ENCODE peak calls at places on chromosomes 6 and 20, in eight cellular contexts. V, Z, O, X, J, C, P and L are unnamed samples.
A peak's percentile ranks its signal among the peaks of the same experiment; 100 is the strongest.

GRCh38 chr6:34239240-34239825 is 2.7 kb downstream of the HMGA1 start:
- DNase-seq in V (no peak), Z (no peak), O (no peak), X (peak; percentile 15), J (peak; percentile 21), C (no peak), P (no peak), L (no peak)

GRCh38 chr6:14767176-14767575 is 478.7 kb upstream of the JARID2 start:
- DNase-seq in V (no peak), Z (no peak), O (no peak), X (no peak), J (no peak), C (no peak), P (no peak), L (no peak)

GRCh38 chr20:46558511-46558959 is 8.1 kb upstream of the OCSTAMP start:
- DNase-seq in V (no peak), Z (no peak), O (peak; percentile 84), X (peak; percentile 66), J (no peak), C (peak; percentile 83), P (peak; percentile 62), L (no peak)

GRCh38 chr20:51116765-51117686 is 94.1 kb upstream of the KCNG1 start:
- DNase-seq in V (no peak), Z (peak; percentile 26), O (no peak), X (no peak), J (no peak), C (peak; percentile 35), P (no peak), L (no peak)

GRCh38 chr6:54428437-54428836 is 120.2 kb downstream of the TINAG start:
- DNase-seq in V (no peak), Z (no peak), O (no peak), X (no peak), J (no peak), C (no peak), P (no peak), L (no peak)

GRCh38 chr6:39188577-39188976 is 40.7 kb downstream of the KCNK5 start:
- DNase-seq in V (peak; percentile 67), Z (no peak), O (no peak), X (no peak), J (no peak), C (no peak), P (no peak), L (no peak)

GRCh38 chr6:87342829-87343228 is 1.8 kb upstream of the C6orf163 start:
- DNase-seq in V (no peak), Z (no peak), O (no peak), X (no peak), J (no peak), C (no peak), P (no peak), L (no peak)

GRCh38 chr6:83442752-83443151 is 11.9 kb upstream of the ME1 start:
- DNase-seq in V (no peak), Z (no peak), O (no peak), X (no peak), J (no peak), C (peak; percentile 78), P (no peak), L (no peak)

GRCh38 chr20:51331466-51331865 is 211.1 kb downstream of the NFATC2 start:
- DNase-seq in V (no peak), Z (no peak), O (peak; percentile 61), X (no peak), J (no peak), C (peak; percentile 98), P (no peak), L (no peak)

GRCh38 chr20:23622839-23623343 is 14.9 kb downstream of the CST3 start:
- DNase-seq in V (peak; percentile 68), Z (peak; percentile 85), O (peak; percentile 89), X (peak; percentile 84), J (peak; percentile 72), C (peak; percentile 87), P (peak; percentile 56), L (no peak)

GRCh38 chr6:14819001-14819400 is 426.9 kb upstream of the JARID2 start:
- DNase-seq in V (no peak), Z (no peak), O (no peak), X (no peak), J (no peak), C (no peak), P (no peak), L (no peak)

GRCh38 chr6:161204866-161205557 is 68.8 kb downstream of the AGPAT4 start:
- DNase-seq in V (no peak), Z (no peak), O (no peak), X (no peak), J (no peak), C (peak; percentile 66), P (no peak), L (no peak)

GRCh38 chr6:108751851-108752732 is 96.1 kb upstream of the ARMC2 start:
- DNase-seq in V (no peak), Z (no peak), O (no peak), X (no peak), J (no peak), C (no peak), P (no peak), L (no peak)

GRCh38 chr6:19416811-19417210 is 420.4 kb upstream of the ID4 start:
- DNase-seq in V (no peak), Z (no peak), O (no peak), X (no peak), J (no peak), C (no peak), P (no peak), L (no peak)

GRCh38 chr6:26653007-26653406 is 6.5 kb downstream of the ZNF322 start:
- DNase-seq in V (no peak), Z (no peak), O (no peak), X (no peak), J (no peak), C (no peak), P (no peak), L (no peak)

GRCh38 chr6:3119040-3119723 is 671 bp downstream of the BPHL start:
- DNase-seq in V (no peak), Z (no peak), O (peak; percentile 19), X (no peak), J (no peak), C (peak; percentile 44), P (no peak), L (no peak)

GRCh38 chr6:72616406-72617015 is 5.4 kb upstream of the KCNQ5 start:
- DNase-seq in V (no peak), Z (no peak), O (no peak), X (no peak), J (no peak), C (peak; percentile 39), P (no peak), L (no peak)

GRCh38 chr6:52995913-52996685 is 1.0 kb upstream of the GSTA4 start:
- DNase-seq in V (peak; percentile 48), Z (peak; percentile 50), O (peak; percentile 18), X (peak; percentile 52), J (no peak), C (peak; percentile 89), P (no peak), L (no peak)

GRCh38 chr6:73285674-73286283 is 22.8 kb upstream of the KHDC1 start:
- DNase-seq in V (no peak), Z (no peak), O (peak; percentile 53), X (no peak), J (no peak), C (peak; percentile 62), P (no peak), L (no peak)

GRCh38 chr6:118896339-118897136 is 2.6 kb downstream of the ASF1A start:
- DNase-seq in V (no peak), Z (no peak), O (peak; percentile 40), X (no peak), J (no peak), C (peak; percentile 72), P (no peak), L (no peak)

GRCh38 chr20:10784337-10785183 is 110.8 kb upstream of the JAG1 start:
- DNase-seq in V (no peak), Z (no peak), O (no peak), X (no peak), J (no peak), C (peak; percentile 29), P (no peak), L (no peak)
- H3K4me3 ChIP-seq in V (no peak overlapping the region), Z (no peak overlapping the region), O (no peak overlapping the region), X (no peak overlapping the region), J (no peak overlapping the region), C (no peak overlapping the region), P (no peak overlapping the region), L (no peak overlapping the region)

DNA sequence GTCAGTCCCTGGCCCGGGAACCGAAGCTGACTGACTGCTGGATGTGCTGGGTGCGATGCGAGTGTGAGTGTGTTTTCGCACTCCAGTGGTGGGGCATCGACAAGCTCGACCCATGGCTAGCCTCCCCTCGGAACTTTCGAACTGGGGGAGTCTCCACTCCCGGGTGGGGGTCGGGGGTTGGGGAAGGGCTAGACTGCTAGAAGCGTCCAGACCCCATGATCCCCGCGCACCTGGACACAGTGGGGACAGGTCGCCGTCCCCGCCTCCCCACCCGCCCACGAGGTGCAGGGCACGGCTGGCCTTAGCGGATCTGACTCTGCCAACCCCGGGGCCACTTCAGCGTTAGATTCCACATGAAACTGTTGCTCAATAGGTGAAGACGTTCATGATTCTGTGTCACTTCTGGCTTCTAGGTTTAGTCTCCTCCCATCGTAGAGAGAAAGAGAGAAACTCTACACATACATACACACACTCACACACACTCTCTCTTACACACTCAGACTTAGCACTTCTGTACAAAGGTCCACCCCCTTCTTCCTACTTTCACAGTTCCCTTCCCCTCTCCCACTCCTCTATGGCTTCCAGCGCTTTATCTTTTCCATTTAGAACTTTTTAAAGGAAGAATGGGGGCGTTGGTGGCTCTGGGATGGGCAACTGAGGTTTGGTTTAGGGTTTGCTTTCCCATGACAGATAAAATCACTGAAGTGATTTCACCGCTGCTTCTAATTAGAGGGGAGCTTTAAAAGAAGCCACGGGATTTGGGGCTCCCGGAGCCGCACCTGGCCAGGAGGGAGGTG is 5.1 kb upstream of the TFAP2A start:
- DNase-seq in V (no peak), Z (no peak), O (no peak), X (no peak), J (no peak), C (no peak), P (no peak), L (no peak)
- H3K4me3 ChIP-seq in V (no peak overlapping the region), Z (no peak overlapping the region), O (no peak overlapping the region), X (no peak overlapping the region), J (no peak overlapping the region), C (no peak overlapping the region), P (peak overlapping the region; percentile 16), L (no peak overlapping the region)

DNA sequence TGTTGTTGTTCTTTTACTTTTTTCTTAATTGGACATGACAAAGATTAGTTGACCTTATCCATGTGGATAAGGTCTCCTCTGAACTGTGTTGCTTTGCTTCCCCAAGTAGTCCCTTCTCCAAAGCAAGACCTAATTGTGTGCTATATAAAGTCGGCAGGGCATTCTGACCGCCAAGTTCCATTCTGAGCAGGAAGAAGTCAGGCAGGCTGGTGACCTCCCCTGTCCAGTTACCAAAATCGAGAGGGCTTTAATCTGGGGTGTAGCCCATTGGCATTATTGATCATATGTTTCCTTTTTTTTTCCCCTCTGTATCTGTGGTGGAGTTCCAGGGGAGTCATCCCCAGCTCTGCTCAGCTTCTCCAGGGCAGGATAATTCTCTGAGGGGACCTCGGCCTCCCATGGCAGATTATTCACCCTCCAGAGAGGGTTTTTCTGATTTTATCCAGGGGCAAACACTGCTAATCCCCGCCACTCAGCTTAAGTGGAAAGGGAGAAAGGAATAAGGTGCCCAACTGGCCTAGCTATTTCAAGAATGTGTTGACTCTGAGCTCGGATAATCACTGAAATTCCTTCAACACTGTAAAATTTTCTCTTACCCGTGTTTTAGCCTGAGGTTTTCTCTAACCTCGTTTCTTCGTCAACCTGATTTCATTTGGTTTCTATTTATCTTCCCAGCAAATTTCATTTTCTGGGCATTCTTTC is 71.8 kb upstream of the L3MBTL3 start:
- DNase-seq in V (no peak), Z (no peak), O (no peak), X (no peak), J (no peak), C (no peak), P (no peak), L (no peak)
- H3K4me3 ChIP-seq in V (no peak overlapping the region), Z (no peak overlapping the region), O (no peak overlapping the region), X (no peak overlapping the region), J (no peak overlapping the region), C (no peak overlapping the region), P (no peak overlapping the region), L (no peak overlapping the region)

GRCh38 chr6:41706876-41707564 is 28.4 kb downstream of the TFEB start:
- DNase-seq in V (no peak), Z (peak; percentile 65), O (no peak), X (peak; percentile 81), J (peak; percentile 50), C (peak; percentile 43), P (no peak), L (no peak)
- H3K4me3 ChIP-seq in V (no peak overlapping the region), Z (no peak overlapping the region), O (no peak overlapping the region), X (peak overlapping the region; percentile 7), J (no peak overlapping the region), C (no peak overlapping the region), P (no peak overlapping the region), L (peak overlapping the region; percentile 54)